ENCODE peak calls at places on chromosomes 12 and 14, in six cellular contexts. One of them, this sample, is unnamed.

GRCh38 chr14:72451081-72451972 is 442.6 kb downstream of the DPF3 start:
- DNase-seq in pancreas: no peak
- DNase-seq in heart left ventricle: no peak
- DNase-seq in CD8-positive, alpha-beta T cell: peak
- DNase-seq in IMR-90: no peak
- DNase-seq in fibroblast of pulmonary artery: no peak
- DNase-seq in this sample: no peak

GRCh38 chr12:3204143-3204542 is 127.0 kb downstream of the TSPAN9 start:
- DNase-seq in pancreas: no peak
- DNase-seq in heart left ventricle: peak
- DNase-seq in CD8-positive, alpha-beta T cell: no peak
- DNase-seq in IMR-90: no peak
- DNase-seq in fibroblast of pulmonary artery: no peak
- DNase-seq in this sample: no peak

GRCh38 chr12:77469614-77470333 is 360.9 kb upstream of the NAV3 start:
- DNase-seq in pancreas: no peak
- DNase-seq in heart left ventricle: no peak
- DNase-seq in CD8-positive, alpha-beta T cell: no peak
- DNase-seq in IMR-90: no peak
- DNase-seq in fibroblast of pulmonary artery: no peak
- DNase-seq in this sample: no peak

GRCh38 chr14:38391334-38391733 is 135.4 kb upstream of the CLEC14A start:
- DNase-seq in pancreas: no peak
- DNase-seq in heart left ventricle: no peak
- DNase-seq in CD8-positive, alpha-beta T cell: no peak
- DNase-seq in IMR-90: peak
- DNase-seq in fibroblast of pulmonary artery: peak
- DNase-seq in this sample: no peak

GRCh38 chr14:23544511-23545447 is 6.8 kb downstream of the ZFHX2 start:
- DNase-seq in pancreas: no peak
- DNase-seq in heart left ventricle: peak
- DNase-seq in CD8-positive, alpha-beta T cell: no peak
- DNase-seq in IMR-90: no peak
- DNase-seq in fibroblast of pulmonary artery: no peak
- DNase-seq in this sample: no peak

GRCh38 chr12:89824822-89825221 is 116.2 kb upstream of the ATP2B1 start:
- DNase-seq in pancreas: no peak
- DNase-seq in heart left ventricle: no peak
- DNase-seq in CD8-positive, alpha-beta T cell: no peak
- DNase-seq in IMR-90: no peak
- DNase-seq in fibroblast of pulmonary artery: no peak
- DNase-seq in this sample: no peak

GRCh38 chr14:28763914-28764848 is 2.4 kb upstream of the FOXG1 start:
- DNase-seq in pancreas: no peak
- DNase-seq in heart left ventricle: no peak
- DNase-seq in CD8-positive, alpha-beta T cell: no peak
- DNase-seq in IMR-90: no peak
- DNase-seq in fibroblast of pulmonary artery: no peak
- DNase-seq in this sample: no peak

GRCh38 chr14:68627050-68627867 is 165.6 kb downstream of the ZFP36L1 start:
- DNase-seq in pancreas: no peak
- DNase-seq in heart left ventricle: no peak
- DNase-seq in CD8-positive, alpha-beta T cell: no peak
- DNase-seq in IMR-90: no peak
- DNase-seq in fibroblast of pulmonary artery: no peak
- DNase-seq in this sample: peak

GRCh38 chr14:96635850-96636249 is 133.7 kb downstream of the PAPOLA start:
- DNase-seq in pancreas: no peak
- DNase-seq in heart left ventricle: no peak
- DNase-seq in CD8-positive, alpha-beta T cell: no peak
- DNase-seq in IMR-90: no peak
- DNase-seq in fibroblast of pulmonary artery: no peak
- DNase-seq in this sample: no peak

GRCh38 chr12:110641512-110641911 is 27.6 kb downstream of the TCTN1 start:
- DNase-seq in pancreas: no peak
- DNase-seq in heart left ventricle: peak
- DNase-seq in CD8-positive, alpha-beta T cell: no peak
- DNase-seq in IMR-90: peak
- DNase-seq in fibroblast of pulmonary artery: peak
- DNase-seq in this sample: no peak

GRCh38 chr14:51566831-51567582 is 84.7 kb upstream of the FRMD6 start:
- DNase-seq in pancreas: no peak
- DNase-seq in heart left ventricle: no peak
- DNase-seq in CD8-positive, alpha-beta T cell: no peak
- DNase-seq in IMR-90: no peak
- DNase-seq in fibroblast of pulmonary artery: no peak
- DNase-seq in this sample: no peak

GRCh38 chr12:52774629-52775250 is 2.4 kb downstream of the KRT76 start:
- DNase-seq in pancreas: no peak
- DNase-seq in heart left ventricle: no peak
- DNase-seq in CD8-positive, alpha-beta T cell: no peak
- DNase-seq in IMR-90: no peak
- DNase-seq in fibroblast of pulmonary artery: no peak
- DNase-seq in this sample: no peak

DNA sequence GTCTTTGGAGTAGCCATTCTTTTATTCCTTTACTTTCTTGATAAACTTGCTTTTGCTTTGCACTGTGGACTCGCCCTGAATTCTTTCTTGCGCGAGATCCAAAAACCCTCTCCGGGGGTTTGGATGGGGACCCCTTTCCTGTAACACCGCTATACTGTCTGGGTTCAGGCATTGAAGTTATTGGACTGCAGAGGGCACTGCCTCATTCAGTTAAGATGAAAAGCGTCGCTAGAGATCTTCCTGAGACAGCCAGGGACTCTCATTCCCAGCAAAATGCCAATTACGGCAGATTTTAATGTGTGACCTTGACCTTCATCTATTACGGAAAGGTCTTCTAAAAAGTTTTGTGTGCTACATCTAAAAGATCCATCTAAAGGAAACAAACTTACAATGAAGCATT is 17.3 kb upstream of the RIMKLB start:
- DNase-seq in pancreas: no peak
- DNase-seq in heart left ventricle: no peak
- DNase-seq in CD8-positive, alpha-beta T cell: no peak
- DNase-seq in IMR-90: no peak
- DNase-seq in fibroblast of pulmonary artery: no peak
- DNase-seq in this sample: no peak
- TF ChIP-seq CTCF in pancreas: no peak
- TF ChIP-seq CTCF in heart left ventricle: no peak
- TF ChIP-seq CTCF in CD8-positive, alpha-beta T cell: no peak
- TF ChIP-seq CTCF in IMR-90: no peak
- TF ChIP-seq CTCF in fibroblast of pulmonary artery: no peak
- TF ChIP-seq CTCF in this sample: no peak

DNA sequence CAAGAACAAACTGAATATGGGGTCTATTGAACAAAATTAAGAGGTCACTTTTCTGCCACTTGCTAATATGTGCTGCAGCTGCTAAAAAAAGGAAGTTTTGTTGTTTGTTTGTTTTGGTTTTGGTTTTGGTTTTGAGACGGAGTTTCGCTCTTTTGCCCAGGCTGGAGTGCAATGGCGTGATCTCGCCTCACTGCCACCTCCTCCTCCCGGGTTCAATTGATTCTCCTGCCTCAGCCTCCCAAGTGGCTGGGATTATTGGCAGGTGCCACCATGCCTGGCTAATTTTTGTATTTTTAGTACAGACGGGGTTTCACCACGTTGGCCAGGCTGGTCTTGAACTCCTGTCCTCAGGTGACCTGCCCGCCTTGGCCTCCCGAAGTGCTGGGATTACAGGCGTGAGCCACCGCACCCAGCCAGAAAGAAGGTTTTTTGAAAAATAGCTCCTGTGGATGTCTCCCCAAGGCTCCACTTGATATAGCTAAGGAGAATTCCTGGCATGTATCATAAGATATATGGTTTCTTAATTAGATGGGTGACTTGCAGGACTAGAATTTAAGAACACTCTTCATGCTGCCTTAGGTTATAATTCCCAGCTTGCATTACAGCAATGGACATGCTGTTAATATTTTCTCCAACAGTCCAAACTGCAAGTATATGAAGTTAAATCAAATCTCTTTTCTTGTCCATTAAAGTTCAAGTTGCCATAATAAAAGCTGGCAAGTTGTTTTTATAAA is 237.6 kb upstream of the AMIGO2 start:
- DNase-seq in pancreas: no peak
- DNase-seq in heart left ventricle: no peak
- DNase-seq in CD8-positive, alpha-beta T cell: no peak
- DNase-seq in IMR-90: no peak
- DNase-seq in fibroblast of pulmonary artery: no peak
- DNase-seq in this sample: no peak
- H3K4me3 ChIP-seq in pancreas: no peak
- H3K4me3 ChIP-seq in heart left ventricle: no peak
- H3K4me3 ChIP-seq in CD8-positive, alpha-beta T cell: no peak
- H3K4me3 ChIP-seq in IMR-90: no peak
- H3K4me3 ChIP-seq in fibroblast of pulmonary artery: no peak
- H3K4me3 ChIP-seq in this sample: no peak

GRCh38 chr14:77139540-77140342 is 1.9 kb downstream of the ZDHHC22 start:
- DNase-seq in pancreas: peak
- DNase-seq in heart left ventricle: no peak
- DNase-seq in CD8-positive, alpha-beta T cell: peak
- DNase-seq in IMR-90: no peak
- DNase-seq in fibroblast of pulmonary artery: peak
- DNase-seq in this sample: no peak
- TF ChIP-seq CTCF in pancreas: no peak
- TF ChIP-seq CTCF in heart left ventricle: peak
- TF ChIP-seq CTCF in CD8-positive, alpha-beta T cell: no peak
- TF ChIP-seq CTCF in IMR-90: peak
- TF ChIP-seq CTCF in fibroblast of pulmonary artery: peak
- TF ChIP-seq CTCF in this sample: peak

GRCh38 chr12:27552886-27553560 is 29.0 kb downstream of the PPFIBP1 start:
- DNase-seq in pancreas: no peak
- DNase-seq in heart left ventricle: no peak
- DNase-seq in CD8-positive, alpha-beta T cell: no peak
- DNase-seq in IMR-90: peak
- DNase-seq in fibroblast of pulmonary artery: no peak
- DNase-seq in this sample: no peak

GRCh38 chr12:27555316-27555715 is 31.3 kb downstream of the PPFIBP1 start:
- DNase-seq in pancreas: no peak
- DNase-seq in heart left ventricle: no peak
- DNase-seq in CD8-positive, alpha-beta T cell: no peak
- DNase-seq in IMR-90: no peak
- DNase-seq in fibroblast of pulmonary artery: no peak
- DNase-seq in this sample: no peak

GRCh38 chr12:27554003-27554402 is 30.0 kb downstream of the PPFIBP1 start:
- DNase-seq in pancreas: no peak
- DNase-seq in heart left ventricle: no peak
- DNase-seq in CD8-positive, alpha-beta T cell: no peak
- DNase-seq in IMR-90: no peak
- DNase-seq in fibroblast of pulmonary artery: no peak
- DNase-seq in this sample: no peak

GRCh38 chr12:27555928-27556778 is 32.1 kb downstream of the PPFIBP1 start:
- DNase-seq in pancreas: no peak
- DNase-seq in heart left ventricle: no peak
- DNase-seq in CD8-positive, alpha-beta T cell: no peak
- DNase-seq in IMR-90: no peak
- DNase-seq in fibroblast of pulmonary artery: peak
- DNase-seq in this sample: no peak

GRCh38 chr12:27554421-27555186 is 30.6 kb downstream of the PPFIBP1 start:
- DNase-seq in pancreas: no peak
- DNase-seq in heart left ventricle: peak
- DNase-seq in CD8-positive, alpha-beta T cell: no peak
- DNase-seq in IMR-90: no peak
- DNase-seq in fibroblast of pulmonary artery: peak
- DNase-seq in this sample: no peak
- H3K4me3 ChIP-seq in pancreas: no peak
- H3K4me3 ChIP-seq in heart left ventricle: peak
- H3K4me3 ChIP-seq in CD8-positive, alpha-beta T cell: no peak
- H3K4me3 ChIP-seq in IMR-90: peak
- H3K4me3 ChIP-seq in fibroblast of pulmonary artery: peak
- H3K4me3 ChIP-seq in this sample: no peak

GRCh38 chr12:31019561-31020308 is 53.9 kb upstream of the DDX11 start:
- DNase-seq in pancreas: no peak
- DNase-seq in heart left ventricle: peak
- DNase-seq in CD8-positive, alpha-beta T cell: no peak
- DNase-seq in IMR-90: no peak
- DNase-seq in fibroblast of pulmonary artery: no peak
- DNase-seq in this sample: no peak

GRCh38 chr12:31023271-31023724 is 50.4 kb upstream of the DDX11 start:
- DNase-seq in pancreas: no peak
- DNase-seq in heart left ventricle: no peak
- DNase-seq in CD8-positive, alpha-beta T cell: no peak
- DNase-seq in IMR-90: no peak
- DNase-seq in fibroblast of pulmonary artery: no peak
- DNase-seq in this sample: no peak

GRCh38 chr12:31020385-31021166 is 53.1 kb upstream of the DDX11 start:
- DNase-seq in pancreas: no peak
- DNase-seq in heart left ventricle: peak
- DNase-seq in CD8-positive, alpha-beta T cell: no peak
- DNase-seq in IMR-90: no peak
- DNase-seq in fibroblast of pulmonary artery: no peak
- DNase-seq in this sample: no peak

GRCh38 chr12:31021181-31021580 is 52.5 kb upstream of the DDX11 start:
- DNase-seq in pancreas: no peak
- DNase-seq in heart left ventricle: peak
- DNase-seq in CD8-positive, alpha-beta T cell: no peak
- DNase-seq in IMR-90: no peak
- DNase-seq in fibroblast of pulmonary artery: no peak
- DNase-seq in this sample: no peak

DNA sequence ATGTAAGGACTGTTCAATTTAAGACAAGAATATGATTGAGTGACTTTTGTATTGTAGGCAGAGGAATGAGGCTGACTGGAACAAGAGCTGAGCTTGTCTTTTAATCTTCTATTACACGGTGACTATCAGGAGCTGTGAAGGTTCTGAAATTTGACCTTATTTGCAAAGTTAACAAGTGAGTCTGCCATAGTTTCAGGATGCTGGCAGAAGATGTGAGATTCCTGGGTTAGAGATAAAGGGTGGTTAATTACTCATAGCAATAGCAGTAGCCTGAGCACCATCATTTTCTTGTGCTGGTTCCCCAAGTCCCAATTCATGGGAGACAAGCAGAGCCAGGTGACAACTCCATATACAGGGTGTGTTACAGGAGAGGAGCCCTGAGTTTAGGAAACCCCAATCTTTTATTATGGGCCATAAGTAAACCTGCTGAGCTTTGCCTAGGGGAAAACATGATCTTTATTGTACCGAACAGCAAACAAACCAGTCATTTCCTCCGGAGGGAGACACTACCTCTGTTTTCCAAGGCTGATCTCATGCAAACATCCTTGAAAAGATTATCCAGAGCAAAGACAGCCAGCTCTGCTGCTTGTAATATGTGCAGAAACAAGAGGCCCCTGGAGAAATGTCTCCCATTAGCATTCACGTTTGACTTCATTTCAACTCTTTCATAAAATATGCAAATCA is 51.7 kb upstream of the DDX11 start:
- DNase-seq in pancreas: no peak
- DNase-seq in heart left ventricle: no peak
- DNase-seq in CD8-positive, alpha-beta T cell: no peak
- DNase-seq in IMR-90: no peak
- DNase-seq in fibroblast of pulmonary artery: no peak
- DNase-seq in this sample: no peak
- TF ChIP-seq CTCF in pancreas: no peak
- TF ChIP-seq CTCF in heart left ventricle: no peak
- TF ChIP-seq CTCF in CD8-positive, alpha-beta T cell: no peak
- TF ChIP-seq CTCF in IMR-90: no peak
- TF ChIP-seq CTCF in fibroblast of pulmonary artery: no peak
- TF ChIP-seq CTCF in this sample: peak

GRCh38 chr12:62131153-62131552 is 129.1 kb upstream of the USP15 start:
- DNase-seq in pancreas: no peak
- DNase-seq in heart left ventricle: no peak
- DNase-seq in CD8-positive, alpha-beta T cell: no peak
- DNase-seq in IMR-90: no peak
- DNase-seq in fibroblast of pulmonary artery: no peak
- DNase-seq in this sample: no peak
- H3K4me3 ChIP-seq in pancreas: no peak
- H3K4me3 ChIP-seq in heart left ventricle: no peak
- H3K4me3 ChIP-seq in CD8-positive, alpha-beta T cell: no peak
- H3K4me3 ChIP-seq in IMR-90: no peak
- H3K4me3 ChIP-seq in fibroblast of pulmonary artery: no peak
- H3K4me3 ChIP-seq in this sample: no peak